ENCODE peak calls at places on chromosomes 3 and 15, in four cellular contexts. G is fibroblast of pulmonary artery, Y is lung, X is A549. Z is an unnamed sample.

GRCh38 chr15:99909914-99910313 is 176.7 kb upstream of the LYSMD4 start:
- DNase-seq in G (no peak), X (no peak), Y (no peak), Z (no peak)

GRCh38 chr15:22979069-22979698 is 984 bp downstream of the CYFIP1 start:
- DNase-seq in G (peak), X (peak), Y (peak), Z (peak)

GRCh38 chr3:125589743-125590142 is 5.6 kb downstream of the OSBPL11 start:
- DNase-seq in G (no peak), Y (no peak), X (no peak), Z (no peak)

GRCh38 chr3:41173926-41174702 is 25.2 kb upstream of the CTNNB1 start:
- DNase-seq in X (no peak), G (no peak), Y (no peak), Z (no peak)

GRCh38 chr3:51681453-51681852 is 10.4 kb downstream of the TEX264 start:
- DNase-seq in G (peak), Y (peak), X (no peak), Z (peak)

GRCh38 chr3:177211503-177212277 is 14.4 kb upstream of the TBL1XR1 start:
- DNase-seq in X (no peak), Y (no peak), G (no peak), Z (no peak)

GRCh38 chr15:32901995-32902394 is 184.2 kb downstream of the GREM1 start:
- DNase-seq in X (no peak), Y (no peak), G (no peak), Z (no peak)

GRCh38 chr3:4355401-4356224 is 52.4 kb downstream of the SETMAR start:
- DNase-seq in Y (no peak), G (no peak), X (no peak), Z (no peak)

GRCh38 chr15:89419370-89419984 is 76.9 kb downstream of the RHCG start:
- DNase-seq in Y (no peak), X (peak), G (peak), Z (no peak)

GRCh38 chr15:92391640-92392039 is 2.0 kb upstream of the ST8SIA2 start:
- DNase-seq in X (peak), Y (no peak), G (peak), Z (peak)

GRCh38 chr3:64443553-64444331 is 218.5 kb upstream of the PRICKLE2 start:
- DNase-seq in G (peak), X (no peak), Y (no peak), Z (peak)

GRCh38 chr3:186882881-186883685 is 40.6 kb downstream of the ADIPOQ start:
- DNase-seq in Y (no peak), G (peak), X (peak), Z (peak)

GRCh38 chr15:48582472-48583235 is 62.9 kb downstream of the FBN1 start:
- DNase-seq in X (no peak), Y (no peak), G (peak), Z (peak)

GRCh38 chr15:72796515-72797337 is 13.2 kb upstream of the ADPGK start:
- DNase-seq in G (peak), X (peak), Y (peak), Z (peak)

GRCh38 chr3:21508244-21508643 is 242.8 kb downstream of the ZNF385D start:
- DNase-seq in X (no peak), G (no peak), Y (no peak), Z (no peak)

GRCh38 chr15:71109130-71109529 is 6.1 kb upstream of the THSD4 start:
- DNase-seq in Y (no peak), G (peak), X (no peak), Z (peak)

GRCh38 chr3:61146010-61146569 is 105.2 kb downstream of the FHIT start:
- DNase-seq in Y (no peak), X (no peak), G (no peak), Z (no peak)

GRCh38 chr3:24963762-24964625 is 464.1 kb upstream of the RARB start:
- DNase-seq in G (peak), X (no peak), Y (no peak), Z (peak)

GRCh38 chr15:96360581-96361308 is 30.2 kb downstream of the NR2F2 start:
- DNase-seq in X (no peak), Y (no peak), G (no peak), Z (no peak)

DNA sequence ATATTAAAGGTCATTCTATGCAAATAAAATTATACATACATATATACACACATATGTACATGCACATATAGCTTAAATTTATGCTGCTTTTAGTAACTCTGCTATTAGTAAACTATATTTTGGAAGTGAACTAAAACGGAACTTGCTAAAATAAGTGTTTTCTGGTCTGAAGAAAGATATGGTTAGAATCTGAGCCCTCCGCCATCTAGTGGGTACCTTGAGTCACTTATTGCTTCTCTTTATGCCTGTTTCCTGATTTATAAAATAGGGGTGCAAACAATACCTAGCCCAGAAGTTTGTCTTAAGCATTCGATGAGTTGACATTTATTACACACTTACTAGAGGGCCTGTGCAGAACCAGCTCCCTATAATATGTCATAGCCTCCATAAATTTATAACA is 255.7 kb downstream of the CNTN6 start:
- DNase-seq in G (no peak), X (no peak), Y (no peak), Z (no peak)
- TF ChIP-seq CTCF in G (no peak), X (no peak), Y (no peak), Z (no peak)

GRCh38 chr3:104291437-104291851 is 1075.3 kb upstream of the ALCAM start:
- DNase-seq in Y (no peak), G (peak), X (no peak), Z (peak)
- H3K4me3 ChIP-seq in Y (no peak), G (peak), X (peak), Z (peak)

GRCh38 chr3:62369476-62369743 is 3.9 kb downstream of the FEZF2 start:
- DNase-seq in G (no peak), Y (no peak), X (no peak), Z (no peak)

GRCh38 chr3:62367735-62368704 is 5.3 kb downstream of the FEZF2 start:
- DNase-seq in X (no peak), G (no peak), Y (no peak), Z (no peak)

GRCh38 chr3:62370112-62371031 is 3.0 kb downstream of the FEZF2 start:
- DNase-seq in G (no peak), X (no peak), Y (no peak), Z (no peak)

GRCh38 chr3:62371032-62371734 is 2.2 kb downstream of the FEZF2 start:
- DNase-seq in G (no peak), Y (no peak), X (no peak), Z (no peak)

DNA sequence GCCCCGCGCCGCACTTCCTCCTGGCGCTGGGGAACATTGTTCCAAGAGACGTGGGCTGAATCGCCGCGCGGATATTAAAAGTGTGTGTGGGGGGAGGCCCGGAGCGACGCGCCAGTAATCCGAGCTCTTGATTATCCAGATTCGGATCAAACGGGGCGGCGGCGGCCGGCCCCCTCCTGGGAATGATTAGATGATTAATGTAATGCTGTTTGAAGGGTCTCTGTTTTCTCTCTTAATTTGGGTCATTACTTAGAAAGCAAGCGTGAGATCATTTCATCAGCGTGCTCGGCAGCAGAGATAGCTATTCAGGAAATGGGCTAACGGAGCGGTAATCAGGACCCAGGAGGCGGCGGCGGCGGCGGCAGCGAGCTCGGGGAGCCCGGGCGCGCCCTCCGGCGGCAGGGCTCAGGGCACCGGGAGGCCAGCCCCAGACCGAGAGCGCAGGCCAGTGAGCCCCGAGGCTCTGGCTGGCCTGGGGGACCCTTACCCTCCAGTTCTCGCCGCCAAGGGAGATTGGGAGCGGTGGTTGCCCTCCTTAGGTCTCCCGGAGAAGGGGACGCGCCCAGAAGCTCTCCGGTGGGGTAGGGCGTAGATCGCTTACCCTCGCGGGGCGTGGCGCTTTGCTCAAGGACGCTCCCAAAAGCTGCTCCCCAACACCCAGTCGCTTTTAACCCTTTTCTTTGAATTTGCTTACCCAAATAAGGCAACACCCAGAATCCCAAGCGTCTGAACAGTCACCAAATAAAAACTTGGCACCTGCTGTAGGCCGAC is 4.5 kb downstream of the FEZF2 start:
- DNase-seq in Y (no peak), G (no peak), X (no peak), Z (no peak)
- TF ChIP-seq CTCF in Y (no peak), G (no peak), X (no peak), Z (no peak)

GRCh38 chr15:90560229-90560771 is 30.6 kb downstream of the CRTC3 start:
- DNase-seq in G (peak), X (no peak), Y (no peak), Z (peak)
- H3K4me3 ChIP-seq in G (no peak), X (no peak), Y (no peak), Z (no peak)

DNA sequence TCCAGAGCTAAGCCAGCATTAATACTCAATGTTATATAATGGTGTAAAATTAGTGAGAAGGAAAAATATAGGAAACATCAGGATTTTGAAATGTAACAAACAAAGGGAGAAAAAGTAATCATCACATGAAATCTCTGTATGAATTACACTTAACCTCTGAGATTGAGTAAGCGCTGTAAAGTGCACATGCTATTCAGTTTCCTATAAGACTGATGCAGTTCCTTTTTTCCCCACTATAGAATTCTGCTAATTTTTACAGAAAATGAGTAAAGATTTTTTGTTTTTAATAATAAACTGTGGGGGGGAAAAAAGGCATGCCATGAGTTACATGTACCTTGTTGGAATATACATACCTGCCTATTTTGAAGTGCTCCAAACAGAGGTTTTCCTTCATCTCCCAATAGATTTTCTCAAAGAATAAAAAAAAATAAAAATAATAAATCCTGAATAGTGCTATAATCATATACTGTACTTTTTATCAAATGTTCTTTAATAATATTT is 64.0 kb upstream of the TTBK2 start:
- DNase-seq in G (no peak), X (no peak), Y (no peak), Z (no peak)
- TF ChIP-seq CTCF in G (no peak), X (no peak), Y (no peak), Z (no peak)

DNA sequence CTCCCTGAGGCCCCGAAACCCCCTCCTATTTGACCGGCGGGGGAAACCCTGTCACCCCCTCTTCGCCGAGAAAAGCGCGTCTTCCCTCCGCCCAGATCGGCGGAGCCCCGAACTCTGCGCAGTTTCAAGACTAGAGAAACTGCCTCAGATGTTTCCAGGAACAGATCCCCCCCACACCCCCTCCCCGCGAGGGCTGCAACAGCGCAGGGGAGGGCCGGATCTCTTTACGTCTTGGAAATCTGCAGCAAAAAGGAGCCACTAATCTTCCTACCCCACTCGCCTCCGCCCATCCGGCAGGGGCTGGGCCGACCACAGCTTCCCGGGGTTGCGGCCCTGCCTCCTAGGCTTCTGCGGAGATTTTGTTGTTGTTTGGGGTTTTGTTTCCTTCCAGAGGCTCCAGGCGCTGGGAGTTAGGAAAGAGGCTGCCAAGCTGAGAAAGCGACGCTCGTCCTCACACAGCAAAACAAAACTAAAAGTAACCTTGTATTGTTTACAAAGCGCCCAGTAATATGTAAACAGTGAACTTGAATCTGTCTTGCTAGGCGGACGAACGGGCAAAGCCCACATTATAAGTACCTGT is 2.2 kb downstream of the FOXB1 start:
- DNase-seq in G (peak), X (no peak), Y (no peak), Z (peak)
- H3K4me3 ChIP-seq in G (peak), X (peak), Y (peak), Z (peak)

DNA sequence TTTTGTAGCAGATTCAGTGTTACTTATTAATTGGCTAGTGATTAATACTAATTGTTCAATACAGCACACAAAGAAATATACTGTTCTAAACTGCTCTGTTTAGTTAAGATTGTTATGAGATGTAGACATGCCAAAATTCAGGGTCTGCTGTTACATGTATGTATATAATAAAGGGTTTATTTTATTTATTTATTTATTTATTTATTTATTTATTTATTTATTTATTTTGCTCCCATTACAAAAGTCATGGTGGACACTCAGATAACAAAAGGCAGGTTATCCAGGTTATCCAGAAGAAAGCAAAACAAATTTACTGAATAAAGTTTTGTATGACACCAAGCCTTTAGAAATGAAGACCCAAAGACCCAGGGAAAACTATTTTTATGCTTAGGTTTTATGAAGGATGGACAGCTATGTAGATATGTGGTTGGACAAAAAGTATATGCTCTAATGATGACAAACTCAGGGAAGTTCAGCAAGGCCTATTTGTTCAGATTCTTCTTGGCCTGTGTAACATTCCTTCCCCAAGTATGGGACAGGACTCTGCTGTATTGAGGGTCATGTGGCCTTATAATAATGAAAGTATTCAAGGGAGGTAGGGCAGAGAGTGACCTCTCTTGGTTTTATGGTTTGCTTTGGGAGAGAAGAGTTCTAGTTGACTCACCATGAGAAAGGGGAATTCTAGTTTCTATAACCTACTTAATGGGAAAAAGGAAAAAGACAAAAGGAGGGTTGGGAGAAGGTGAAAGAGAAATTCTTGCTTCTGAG is 1056.8 kb downstream of the ROBO2 start:
- DNase-seq in Y (no peak), G (no peak), X (no peak), Z (no peak)
- TF ChIP-seq CTCF in Y (no peak), G (no peak), X (no peak), Z (no peak)

DNA sequence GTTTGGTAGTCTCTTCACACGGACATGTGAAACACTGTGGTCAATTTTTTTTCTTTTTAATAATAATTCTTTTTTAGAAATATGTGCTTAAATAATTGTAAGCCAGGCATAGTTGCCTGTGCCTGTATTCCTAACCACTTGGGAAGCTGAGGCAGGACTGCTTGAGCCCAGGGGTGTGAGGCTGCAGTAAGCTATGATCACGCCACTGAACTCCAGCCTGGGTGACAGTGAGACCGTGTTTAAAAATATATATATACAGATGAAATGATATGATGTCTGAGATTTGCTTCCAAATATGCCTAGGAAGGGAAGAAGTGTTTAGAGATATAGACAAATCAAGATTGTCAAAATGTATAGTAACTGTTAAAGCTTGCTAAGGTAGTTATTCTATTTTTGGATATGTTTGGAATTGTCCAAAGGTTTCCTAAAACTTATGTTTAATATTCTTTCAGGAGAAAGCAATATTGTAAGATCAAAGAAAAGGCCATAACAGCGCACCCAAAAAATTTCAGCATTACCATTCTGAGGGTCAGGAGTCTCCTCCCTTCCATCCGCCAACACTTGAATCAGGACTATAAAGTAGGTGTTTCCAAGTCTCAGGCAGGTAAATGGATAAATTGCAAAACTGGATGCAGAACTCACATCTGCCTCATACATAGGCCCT is 563 bp upstream of the SELENOT start:
- DNase-seq in Y (no peak), G (no peak), X (no peak), Z (no peak)
- H3K4me3 ChIP-seq in Y (peak), G (peak), X (peak), Z (peak)